ENCODE peak calls at places on chromosomes 7 and 10, in six cellular contexts. Z is adrenal gland; L is pancreas; F is CD8-positive, alpha-beta T cell; H is body of pancreas; Q is kidney. T is an unnamed sample.

GRCh38 chr7:110317699-110318265 is 773.1 kb upstream of the LRRN3 start:
- DNase-seq in F (no peak), H (no peak), L (no peak), Q (no peak), Z (no peak), T (no peak)

GRCh38 chr7:27248911-27249723 is 6.5 kb downstream of the EVX1 start:
- DNase-seq in F (no peak), H (no peak), L (no peak), Q (no peak), Z (no peak), T (no peak)

GRCh38 chr10:1824928-1825327 is 87.6 kb upstream of the ADARB2 start:
- DNase-seq in F (no peak), H (no peak), Q (no peak), L (no peak), Z (no peak), T (no peak)

GRCh38 chr7:45663167-45663921 is 89.2 kb downstream of the ADCY1 start:
- DNase-seq in Q (no peak), L (no peak), F (no peak), H (peak; percentile 52), Z (peak; percentile 52), T (peak; percentile 18)

GRCh38 chr10:43220971-43221418 is 45.9 kb downstream of the RASGEF1A start:
- DNase-seq in H (peak; percentile 2), Q (peak; percentile 41), Z (no peak), F (no peak), L (peak; percentile 21), T (peak; percentile 6)

GRCh38 chr10:66192162-66192834 is 733.5 kb upstream of the LRRTM3 start:
- DNase-seq in F (no peak), L (no peak), Z (no peak), H (peak; percentile 13), Q (no peak), T (no peak)

GRCh38 chr7:70131807-70132565 is 533.7 kb downstream of the AUTS2 start:
- DNase-seq in Q (no peak), L (no peak), H (no peak), F (no peak), Z (no peak), T (no peak)

GRCh38 chr7:78323118-78323517 is 524.5 kb downstream of the PHTF2 start:
- DNase-seq in F (no peak), L (no peak), Q (no peak), Z (no peak), H (no peak), T (no peak)

GRCh38 chr7:130919316-130920103 is 185.5 kb upstream of the KLF14 start:
- DNase-seq in L (no peak), H (no peak), F (no peak), Z (no peak), Q (no peak), T (no peak)

GRCh38 chr10:16437540-16437894 is 707 bp downstream of the PTER start:
- DNase-seq in F (no peak), L (no peak), Q (no peak), H (no peak), Z (no peak), T (no peak)

GRCh38 chr10:61757525-61758397 is 95.0 kb downstream of the CABCOCO1 start:
- DNase-seq in Q (no peak), L (no peak), F (no peak), Z (no peak), H (no peak), T (no peak)

GRCh38 chr10:78134919-78135318 is 101.3 kb downstream of the RPS24 start:
- DNase-seq in Q (no peak), L (no peak), H (no peak), F (no peak), Z (no peak), T (no peak)

GRCh38 chr10:103564799-103565365 is 71.4 kb downstream of the NEURL1 start:
- DNase-seq in Z (no peak), Q (no peak), H (peak; percentile 30), F (no peak), L (peak; percentile 58), T (no peak)

GRCh38 chr10:100670828-100671479 is 74.4 kb upstream of the PAX2 start:
- DNase-seq in Z (no peak), Q (no peak), H (peak; percentile 29), F (peak; percentile 35), L (peak; percentile 70), T (peak; percentile 37)

GRCh38 chr10:34565934-34566333 is 249.2 kb downstream of the PARD3 start:
- DNase-seq in L (no peak), Z (no peak), H (no peak), F (no peak), Q (no peak), T (no peak)

GRCh38 chr7:12423355-12423994 is 19.8 kb upstream of the VWDE start:
- DNase-seq in Q (no peak), H (no peak), Z (no peak), F (no peak), L (no peak), T (no peak)

GRCh38 chr7:134513169-134513752 is 14.1 kb upstream of the AKR1B10 start:
- DNase-seq in H (peak; percentile 26), Z (peak; percentile 81), L (no peak), Q (no peak), F (no peak), T (peak; percentile 17)

GRCh38 chr10:86037096-86037495 is 329.5 kb downstream of the GRID1 start:
- DNase-seq in L (no peak), Q (no peak), Z (peak; percentile 23), H (no peak), F (no peak), T (no peak)

GRCh38 chr7:78777844-78778243 is 675.6 kb downstream of the MAGI2 start:
- DNase-seq in Z (no peak), H (no peak), F (no peak), Q (no peak), L (no peak), T (no peak)

GRCh38 chr7:21617513-21617912 is 74.7 kb downstream of the DNAH11 start:
- DNase-seq in F (no peak), H (no peak), L (no peak), Z (no peak), Q (no peak), T (no peak)

GRCh38 chr10:119237722-119238436 is 30.5 kb downstream of the GRK5 start:
- DNase-seq in F (no peak), H (no peak), L (no peak), Q (no peak), Z (no peak), T (no peak)

GRCh38 chr7:106345421-106346166 is 60.8 kb upstream of the NAMPT start:
- DNase-seq in H (no peak), Z (no peak), L (no peak), F (peak; percentile 33), Q (no peak), T (no peak)

GRCh38 chr10:49679480-49679893 is at the start of gene C10orf53:
- DNase-seq in Q (peak; percentile 67), L (no peak), Z (peak; percentile 65), H (peak; percentile 26), F (no peak), T (peak; percentile 29)

GRCh38 chr10:45235823-45236222 is 79.6 kb downstream of the OR13A1 start:
- DNase-seq in F (no peak), H (no peak), L (no peak), Z (no peak), Q (no peak), T (no peak)

GRCh38 chr7:132381742-132382472 is 194.4 kb downstream of the PLXNA4 start:
- DNase-seq in F (no peak), L (no peak), Z (no peak), H (no peak), Q (no peak), T (no peak)

GRCh38 chr7:47591655-47592572 is 10.0 kb upstream of the TNS3 start:
- DNase-seq in H (no peak), Q (no peak), L (peak; percentile 28), F (no peak), Z (no peak), T (no peak)

GRCh38 chr7:50312176-50312575 is 7.7 kb downstream of the IKZF1 start:
- DNase-seq in L (no peak), Q (no peak), H (no peak), F (no peak), Z (no peak), T (no peak)

GRCh38 chr7:7157177-7157886 is 25.0 kb upstream of the C1GALT1 start:
- DNase-seq in Q (no peak), F (peak; percentile 81), L (no peak), H (no peak), Z (no peak), T (no peak)

GRCh38 chr7:154484943-154485342 is 432.7 kb downstream of the DPP6 start:
- DNase-seq in F (no peak), Z (no peak), L (no peak), Q (no peak), H (no peak), T (no peak)

GRCh38 chr7:86411804-86412203 is 231.9 kb upstream of the GRM3 start:
- DNase-seq in Z (no peak), F (no peak), Q (no peak), H (no peak), L (no peak), T (no peak)

GRCh38 chr7:3272691-3273141 is 28.3 kb upstream of the SDK1 start:
- DNase-seq in Z (no peak), F (no peak), Q (no peak), H (peak; percentile 78), L (no peak), T (no peak)

GRCh38 chr7:36082910-36083309 is 70.1 kb upstream of the EEPD1 start:
- DNase-seq in L (no peak), Q (no peak), F (no peak), Z (no peak), H (no peak), T (no peak)
- H3K36me3 ChIP-seq in L (no peaks in the 10 kb centered on the region), Q (no peaks in the 10 kb centered on the region), F (no peaks in the 10 kb centered on the region), Z (no peaks in the 10 kb centered on the region), H (no peaks in the 10 kb centered on the region), T (no peaks in the 10 kb centered on the region)

GRCh38 chr7:42014625-42015412 is 222.2 kb downstream of the GLI3 start:
- DNase-seq in H (no peak), F (no peak), L (no peak), Z (peak; percentile 61), Q (no peak), T (no peak)
- TF ChIP-seq CTCF in H (peak; percentile 55), F (peak; percentile 22), L (peak; percentile 52), Z (peak; percentile 60), Q (peak; percentile 52), T (peak; percentile 59)

DNA sequence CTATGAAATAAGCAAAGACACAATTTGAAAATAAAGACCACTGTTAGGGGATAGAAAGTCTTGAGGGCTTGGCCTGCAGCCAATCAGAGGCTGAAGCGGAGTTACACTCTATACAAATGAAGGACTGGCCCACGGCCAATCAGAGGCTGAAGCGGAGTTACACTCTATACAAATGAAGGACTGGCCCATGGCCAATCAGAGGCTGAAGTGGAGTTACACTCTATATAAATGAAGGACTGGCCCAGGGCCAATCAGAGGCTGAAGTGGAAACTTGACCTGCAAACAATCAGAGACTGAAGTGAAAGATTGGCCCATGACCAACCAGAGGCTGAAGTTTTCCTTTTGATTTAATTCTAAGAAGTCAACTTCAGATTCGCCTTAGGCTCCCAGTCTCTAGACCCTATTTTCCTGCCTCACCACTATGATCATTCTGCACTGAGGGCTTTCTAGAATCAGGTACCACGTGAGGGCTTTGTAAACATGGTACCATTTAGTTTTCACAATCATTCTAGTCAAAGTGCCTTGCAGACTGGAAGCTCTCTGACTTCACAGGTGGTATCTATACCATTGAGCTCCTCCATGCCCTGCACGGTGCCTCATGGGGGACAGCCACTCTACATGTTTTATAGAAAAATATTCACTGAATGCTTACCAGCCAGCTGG is 106.6 kb downstream of the ABLIM1 start:
- DNase-seq in Z (peak; percentile 78), L (peak; percentile 84), H (peak; percentile 83), F (no peak), Q (no peak), T (peak; percentile 80)
- H3K4me3 ChIP-seq in Z (no peak overlapping the region), L (peak overlapping the region; percentile 11), H (no peak overlapping the region), F (no peak overlapping the region), Q (peak overlapping the region; percentile 58), T (peak overlapping the region; percentile 15)

GRCh38 chr10:31942892-31943291 is 14.3 kb upstream of the ARHGAP12 start:
- DNase-seq in F (no peak), H (peak; percentile 78), Q (no peak), L (no peak), Z (no peak), T (no peak)
- H3K36me3 ChIP-seq in F (no peaks in the 10 kb centered on the region), H (no peaks in the 10 kb centered on the region), Q (no peaks in the 10 kb centered on the region), L (no peaks in the 10 kb centered on the region), Z (no peaks in the 10 kb centered on the region), T (no peaks in the 10 kb centered on the region)